ENCODE peak calls at places on chromosomes 4 and X, in eight cellular contexts. Z is sigmoid colon, E is breast epithelium, F is HepG2, P is HCT116, U is transverse colon, L is stomach, S is spleen. K is an unnamed sample.

GRCh38 chr4:83217721-83218522 is 66.7 kb downstream of the COQ2 start:
- DNase-seq in Z (no peak), E (no peak), F (no peak), P (no peak), U (peak; percentile 47), L (peak; percentile 35), S (no peak), K (peak; percentile 54)

GRCh38 chr4:24980064-24980690 is 50.6 kb downstream of the LGI2 start:
- DNase-seq in Z (peak; percentile 83), E (no peak), F (peak; percentile 33), P (peak; percentile 61), U (peak; percentile 54), L (peak; percentile 59), S (no peak), K (peak; percentile 39)

GRCh38 chrX:121336831-121337421 is 289.5 kb downstream of the GLUD2 start:
- DNase-seq in Z (no peak), E (no peak), F (no peak), P (peak; percentile 42), U (no peak), L (no peak), S (no peak), K (no peak)

GRCh38 chrX:17395154-17395553 is 20.2 kb downstream of the NHS start:
- DNase-seq in Z (no peak), E (no peak), F (no peak), P (no peak), U (no peak), L (no peak), S (no peak), K (no peak)

GRCh38 chr4:70544279-70544870 is 26.0 kb downstream of the AMTN start:
- DNase-seq in Z (no peak), E (no peak), F (peak; percentile 17), P (peak; percentile 31), U (no peak), L (no peak), S (no peak), K (no peak)

GRCh38 chr4:2290974-2291704 is 29.2 kb upstream of the MXD4 start:
- DNase-seq in Z (peak; percentile 52), E (no peak), F (no peak), P (no peak), U (peak; percentile 51), L (peak; percentile 37), S (peak; percentile 89), K (peak; percentile 53)

GRCh38 chr4:152536545-152537182 is 772 bp upstream of the FBXW7 start:
- DNase-seq in Z (no peak), E (no peak), F (peak; percentile 50), P (peak; percentile 7), U (peak; percentile 69), L (no peak), S (peak; percentile 86), K (no peak)

GRCh38 chrX:16711219-16712115 is 1.0 kb downstream of the CTPS2 start:
- DNase-seq in Z (peak; percentile 63), E (no peak), F (peak; percentile 21), P (no peak), U (no peak), L (no peak), S (no peak), K (peak; percentile 4)

GRCh38 chr4:40514409-40515025 is 115.1 kb downstream of the RBM47 start:
- DNase-seq in Z (no peak), E (no peak), F (peak; percentile 51), P (no peak), U (peak; percentile 87), L (peak; percentile 83), S (no peak), K (no peak)

GRCh38 chr4:74018771-74019170 is 19.7 kb downstream of the CXCL3 start:
- DNase-seq in Z (peak; percentile 52), E (no peak), F (no peak), P (no peak), U (no peak), L (no peak), S (no peak), K (no peak)

GRCh38 chrX:127313638-127314037 is 494.1 kb downstream of the PRR32 start:
- DNase-seq in Z (no peak), E (no peak), F (no peak), P (no peak), U (no peak), L (no peak), S (no peak), K (no peak)

GRCh38 chr4:183905593-183906485 is 732 bp downstream of the STOX2 start:
- DNase-seq in Z (no peak), E (no peak), F (no peak), P (no peak), U (peak; percentile 37), L (peak; percentile 45), S (no peak), K (peak; percentile 32)

GRCh38 chr4:140567722-140568121 is 1.0 kb downstream of the UCP1 start:
- DNase-seq in Z (no peak), E (no peak), F (no peak), P (no peak), U (no peak), L (no peak), S (no peak), K (no peak)

GRCh38 chr4:153603258-153603657 is 80.8 kb upstream of the TLR2 start:
- DNase-seq in Z (no peak), E (no peak), F (no peak), P (no peak), U (no peak), L (no peak), S (no peak), K (no peak)

GRCh38 chrX:120664081-120664480 is 34.2 kb upstream of the C1GALT1C1 start:
- DNase-seq in Z (no peak), E (no peak), F (peak; percentile 7), P (peak; percentile 18), U (no peak), L (no peak), S (no peak), K (no peak)

GRCh38 chrX:54358424-54359211 is 772 bp upstream of the WNK3 start:
- DNase-seq in Z (peak; percentile 69), E (peak; percentile 45), F (no peak), P (no peak), U (peak; percentile 20), L (no peak), S (peak; percentile 73), K (no peak)

GRCh38 chr4:159352609-159353008 is 249.7 kb downstream of the RAPGEF2 start:
- DNase-seq in Z (no peak), E (no peak), F (no peak), P (no peak), U (no peak), L (no peak), S (no peak), K (no peak)

GRCh38 chr4:110245567-110245966 is 47.2 kb upstream of the ELOVL6 start:
- DNase-seq in Z (no peak), E (no peak), F (no peak), P (no peak), U (no peak), L (no peak), S (no peak), K (no peak)

GRCh38 chrX:9804444-9804843 is 18.2 kb downstream of the SHROOM2 start:
- DNase-seq in Z (no peak), E (no peak), F (no peak), P (no peak), U (no peak), L (no peak), S (peak; percentile 35), K (no peak)

GRCh38 chrX:9355739-9356138 is 109.1 kb upstream of the TBL1X start:
- DNase-seq in Z (no peak), E (no peak), F (no peak), P (no peak), U (no peak), L (no peak), S (peak; percentile 19), K (no peak)

GRCh38 chrX:9180623-9181022 is 146.7 kb upstream of the FAM9B start:
- DNase-seq in Z (no peak), E (no peak), F (no peak), P (no peak), U (no peak), L (no peak), S (no peak), K (no peak)

GRCh38 chr4:90606781-90607180 is 479.6 kb downstream of the CCSER1 start:
- DNase-seq in Z (no peak), E (no peak), F (no peak), P (no peak), U (no peak), L (no peak), S (no peak), K (no peak)
- TF ChIP-seq POLR2AphosphoS5 in Z (no peak), E (no peak), F (no peak), P (no peak), U (no peak), L (no peak), S (no peak), K (no peak)

GRCh38 chr4:46459308-46459707 is 69.4 kb upstream of the GABRA2 start:
- DNase-seq in Z (no peak), E (no peak), F (no peak), P (no peak), U (no peak), L (no peak), S (no peak), K (no peak)

DNA sequence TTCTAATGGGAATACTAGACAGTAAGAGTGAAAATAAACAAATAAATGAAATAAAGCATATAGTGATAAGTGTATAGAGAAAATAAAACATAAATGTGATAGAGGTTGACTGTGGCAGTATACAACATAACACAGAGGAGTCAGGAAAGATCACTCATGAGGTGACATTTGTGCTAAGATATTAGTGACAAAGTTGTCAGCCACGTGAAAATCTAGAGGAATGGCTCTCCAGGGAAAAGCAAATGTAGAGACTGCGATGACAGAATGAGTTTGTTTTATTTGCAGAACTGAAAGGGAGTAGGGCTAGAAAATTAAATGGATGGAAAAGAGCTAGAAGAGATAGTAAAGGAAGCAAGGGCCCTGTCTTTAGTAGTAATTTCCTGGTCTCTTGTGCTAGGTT is 72.8 kb upstream of the GABRA2 start:
- DNase-seq in Z (no peak), E (no peak), F (no peak), P (no peak), U (no peak), L (no peak), S (no peak), K (no peak)
- TF ChIP-seq POLR2AphosphoS5 in Z (no peak), E (no peak), F (no peak), P (no peak), U (no peak), L (no peak), S (no peak), K (no peak)

GRCh38 chr4:186227221-186227620 is at the start of gene KLKB1:
- DNase-seq in Z (no peak), E (no peak), F (peak; percentile 64), P (no peak), U (no peak), L (no peak), S (no peak), K (no peak)
- TF ChIP-seq POLR2AphosphoS5 in Z (no peak), E (no peak), F (no peak), P (no peak), U (no peak), L (no peak), S (no peak), K (no peak)

DNA sequence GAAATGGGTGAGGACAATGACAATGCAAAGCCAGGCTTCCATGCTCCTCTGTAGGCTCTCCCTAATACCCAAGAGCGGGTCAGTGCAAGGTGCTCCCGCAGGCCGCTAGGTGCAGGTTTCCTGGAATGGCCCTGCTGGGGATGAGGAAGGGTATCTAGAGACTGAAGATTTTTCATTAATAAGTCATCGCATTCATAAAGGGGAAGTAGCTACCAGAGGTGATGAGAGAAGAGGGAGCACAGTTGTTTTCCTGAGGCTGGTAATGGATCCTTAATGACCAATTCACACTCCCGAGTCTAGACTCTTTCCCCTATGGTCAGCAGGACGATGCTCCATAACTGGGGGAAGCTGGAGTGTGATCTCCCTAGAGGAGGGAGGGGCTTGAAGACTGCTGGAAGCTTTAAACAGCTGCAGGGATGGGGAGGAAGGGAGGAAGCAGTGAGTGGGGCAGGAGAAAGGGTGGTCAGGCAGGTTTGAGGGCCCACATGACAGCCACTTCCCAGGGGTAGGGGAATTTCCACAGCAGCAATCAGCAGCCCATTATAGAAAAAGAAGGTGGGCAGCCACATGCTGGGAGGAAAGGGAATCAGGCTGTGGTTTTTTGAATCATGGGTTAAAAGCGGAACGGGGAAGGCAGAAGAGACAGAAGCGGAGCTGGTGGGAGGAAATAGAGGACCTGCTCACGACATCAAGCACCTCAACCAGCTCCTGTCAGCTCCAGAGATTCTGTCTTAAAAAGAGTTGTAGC is 10.2 kb upstream of the ATP6AP2 start:
- DNase-seq in Z (no peak), E (no peak), F (no peak), P (no peak), U (no peak), L (no peak), S (no peak), K (no peak)
- TF ChIP-seq POLR2AphosphoS5 in Z (no peak), E (no peak), F (no peak), P (no peak), U (no peak), L (no peak), S (no peak), K (no peak)